ENCODE peak calls at places on chromosomes 16 and 17, in four cellular contexts. One of them, this sample, is unnamed.
A peak's percentile ranks its signal among the peaks of the same experiment; 100 is the strongest.

GRCh38 chr16:73890524-73891500 is 405.8 kb upstream of the PSMD7 start:
- DNase-seq in mesenchymal stem cell: no peak
- DNase-seq in fibroblast of the aortic adventitia: no peak
- DNase-seq in mammary epithelial cell: no peak
- DNase-seq in this sample: peak; percentile 0

GRCh38 chr16:87855852-87856715 is 13.2 kb downstream of the SLC7A5 start:
- DNase-seq in mammary epithelial cell: no peak
- DNase-seq in fibroblast of the aortic adventitia: no peak
- DNase-seq in mesenchymal stem cell: peak; percentile 88
- DNase-seq in this sample: no peak

GRCh38 chr17:10612957-10613744 is 44.0 kb downstream of the MYH3 start:
- DNase-seq in mammary epithelial cell: no peak
- DNase-seq in mesenchymal stem cell: peak; percentile 27
- DNase-seq in fibroblast of the aortic adventitia: peak; percentile 87
- DNase-seq in this sample: peak; percentile 93

GRCh38 chr16:4270595-4270994 is 2.2 kb downstream of the TFAP4 start:
- DNase-seq in mesenchymal stem cell: no peak
- DNase-seq in fibroblast of the aortic adventitia: no peak
- DNase-seq in mammary epithelial cell: no peak
- DNase-seq in this sample: no peak

GRCh38 chr16:21160276-21160675 is 1.8 kb downstream of the LDAF1 start:
- DNase-seq in mammary epithelial cell: no peak
- DNase-seq in mesenchymal stem cell: no peak
- DNase-seq in fibroblast of the aortic adventitia: no peak
- DNase-seq in this sample: no peak

GRCh38 chr16:55501549-55502322 is 7.1 kb upstream of the LPCAT2 start:
- DNase-seq in fibroblast of the aortic adventitia: no peak
- DNase-seq in mesenchymal stem cell: peak; percentile 35
- DNase-seq in mammary epithelial cell: no peak
- DNase-seq in this sample: no peak

GRCh38 chr17:50212121-50212843 is 10.9 kb upstream of the COL1A1 start:
- DNase-seq in mammary epithelial cell: no peak
- DNase-seq in mesenchymal stem cell: peak; percentile 98
- DNase-seq in fibroblast of the aortic adventitia: peak; percentile 95
- DNase-seq in this sample: peak; percentile 92

GRCh38 chr16:58652741-58653140 is 23.1 kb upstream of the CNOT1 start:
- DNase-seq in mesenchymal stem cell: peak; percentile 40
- DNase-seq in fibroblast of the aortic adventitia: peak; percentile 32
- DNase-seq in mammary epithelial cell: no peak
- DNase-seq in this sample: no peak

GRCh38 chr16:2928796-2929195 is 17.1 kb downstream of the FLYWCH1 start:
- DNase-seq in mesenchymal stem cell: no peak
- DNase-seq in fibroblast of the aortic adventitia: no peak
- DNase-seq in mammary epithelial cell: no peak
- DNase-seq in this sample: no peak

GRCh38 chr16:55502801-55503366 is 6.0 kb upstream of the LPCAT2 start:
- DNase-seq in fibroblast of the aortic adventitia: peak; percentile 98
- DNase-seq in mesenchymal stem cell: peak; percentile 92
- DNase-seq in mammary epithelial cell: no peak
- DNase-seq in this sample: peak; percentile 84

GRCh38 chr16:54286330-54287017 is at the start of gene IRX3:
- DNase-seq in mesenchymal stem cell: peak; percentile 50
- DNase-seq in mammary epithelial cell: peak; percentile 94
- DNase-seq in fibroblast of the aortic adventitia: peak; percentile 87
- DNase-seq in this sample: peak; percentile 94

GRCh38 chr17:49510059-49510719 is 15.1 kb downstream of the NGFR start:
- DNase-seq in mammary epithelial cell: no peak
- DNase-seq in fibroblast of the aortic adventitia: no peak
- DNase-seq in mesenchymal stem cell: no peak
- DNase-seq in this sample: no peak

GRCh38 chr17:30197416-30197815 is 38.1 kb downstream of the SLC6A4 start:
- DNase-seq in mesenchymal stem cell: no peak
- DNase-seq in fibroblast of the aortic adventitia: no peak
- DNase-seq in mammary epithelial cell: no peak
- DNase-seq in this sample: no peak

GRCh38 chr16:6573577-6573976 is 759.1 kb upstream of the RBFOX1 start:
- DNase-seq in fibroblast of the aortic adventitia: no peak
- DNase-seq in mesenchymal stem cell: no peak
- DNase-seq in mammary epithelial cell: no peak
- DNase-seq in this sample: no peak

GRCh38 chr16:47779201-47780016 is 318.3 kb downstream of the PHKB start:
- DNase-seq in fibroblast of the aortic adventitia: peak; percentile 19
- DNase-seq in mesenchymal stem cell: peak; percentile 22
- DNase-seq in mammary epithelial cell: no peak
- DNase-seq in this sample: peak; percentile 15

GRCh38 chr17:83080641-83081560 is 1.5 kb downstream of the METRNL start:
- DNase-seq in mammary epithelial cell: no peak
- DNase-seq in mesenchymal stem cell: peak; percentile 26
- DNase-seq in fibroblast of the aortic adventitia: no peak
- DNase-seq in this sample: no peak

GRCh38 chr17:29107933-29108805 is 65.2 kb downstream of the PIPOX start:
- DNase-seq in fibroblast of the aortic adventitia: no peak
- DNase-seq in mesenchymal stem cell: no peak
- DNase-seq in mammary epithelial cell: no peak
- DNase-seq in this sample: no peak

GRCh38 chr16:21037168-21037567 is 113.5 kb downstream of the DNAH3 start:
- DNase-seq in mesenchymal stem cell: no peak
- DNase-seq in mammary epithelial cell: no peak
- DNase-seq in fibroblast of the aortic adventitia: no peak
- DNase-seq in this sample: no peak

GRCh38 chr17:4584125-4584834 is at the start of gene SMTNL2:
- DNase-seq in mammary epithelial cell: no peak
- DNase-seq in fibroblast of the aortic adventitia: no peak
- DNase-seq in mesenchymal stem cell: no peak
- DNase-seq in this sample: no peak
- H3K4me3 ChIP-seq in mammary epithelial cell: no peak within 1 kb of the TSS
- H3K4me3 ChIP-seq in fibroblast of the aortic adventitia: no peak within 1 kb of the TSS
- H3K4me3 ChIP-seq in mesenchymal stem cell: no peak within 1 kb of the TSS
- H3K4me3 ChIP-seq in this sample: no peak within 1 kb of the TSS

DNA sequence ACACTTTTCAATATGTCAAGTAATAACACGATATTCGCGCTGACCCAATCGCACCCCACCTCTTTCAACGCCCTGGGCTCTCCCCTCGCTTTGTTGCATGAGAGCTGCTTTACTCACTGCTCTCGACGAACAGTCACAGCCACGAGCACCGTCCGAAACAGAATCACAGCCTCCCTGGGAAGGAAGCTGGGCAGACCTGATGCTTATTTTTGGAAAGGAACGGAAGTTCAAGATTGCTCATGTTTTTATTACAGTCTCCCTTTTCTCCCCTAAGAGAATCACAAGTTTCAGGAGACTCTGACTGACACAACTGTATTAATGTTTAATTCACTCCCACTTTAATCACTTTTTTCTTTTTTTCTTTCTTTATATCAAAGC is 67.8 kb downstream of the ANKRD11 start:
- DNase-seq in mesenchymal stem cell: no peak
- DNase-seq in fibroblast of the aortic adventitia: peak; percentile 67
- DNase-seq in mammary epithelial cell: no peak
- DNase-seq in this sample: no peak
- H3K4me3 ChIP-seq in mesenchymal stem cell: no peak overlapping the region
- H3K4me3 ChIP-seq in fibroblast of the aortic adventitia: no peak overlapping the region
- H3K4me3 ChIP-seq in mammary epithelial cell: no peak overlapping the region
- H3K4me3 ChIP-seq in this sample: no peak overlapping the region

GRCh38 chr17:76868176-76868668 is at the start of gene MGAT5B:
- DNase-seq in mammary epithelial cell: peak; percentile 61
- DNase-seq in fibroblast of the aortic adventitia: peak; percentile 72
- DNase-seq in mesenchymal stem cell: peak; percentile 73
- DNase-seq in this sample: peak; percentile 78
- H3K4me3 ChIP-seq in mammary epithelial cell: no peak within 1 kb of the TSS
- H3K4me3 ChIP-seq in fibroblast of the aortic adventitia: peak within 1 kb of the TSS; percentile 37
- H3K4me3 ChIP-seq in mesenchymal stem cell: peak within 1 kb of the TSS; percentile 62
- H3K4me3 ChIP-seq in this sample: no peak within 1 kb of the TSS

GRCh38 chr16:89193576-89194293 is 6.6 kb downstream of the SLC22A31 start:
- DNase-seq in mesenchymal stem cell: no peak
- DNase-seq in fibroblast of the aortic adventitia: no peak
- DNase-seq in mammary epithelial cell: no peak
- DNase-seq in this sample: no peak
- H3K4me3 ChIP-seq in mesenchymal stem cell: no peak overlapping the region
- H3K4me3 ChIP-seq in fibroblast of the aortic adventitia: no peak overlapping the region
- H3K4me3 ChIP-seq in mammary epithelial cell: no peak overlapping the region
- H3K4me3 ChIP-seq in this sample: peak overlapping the region; percentile 39

DNA sequence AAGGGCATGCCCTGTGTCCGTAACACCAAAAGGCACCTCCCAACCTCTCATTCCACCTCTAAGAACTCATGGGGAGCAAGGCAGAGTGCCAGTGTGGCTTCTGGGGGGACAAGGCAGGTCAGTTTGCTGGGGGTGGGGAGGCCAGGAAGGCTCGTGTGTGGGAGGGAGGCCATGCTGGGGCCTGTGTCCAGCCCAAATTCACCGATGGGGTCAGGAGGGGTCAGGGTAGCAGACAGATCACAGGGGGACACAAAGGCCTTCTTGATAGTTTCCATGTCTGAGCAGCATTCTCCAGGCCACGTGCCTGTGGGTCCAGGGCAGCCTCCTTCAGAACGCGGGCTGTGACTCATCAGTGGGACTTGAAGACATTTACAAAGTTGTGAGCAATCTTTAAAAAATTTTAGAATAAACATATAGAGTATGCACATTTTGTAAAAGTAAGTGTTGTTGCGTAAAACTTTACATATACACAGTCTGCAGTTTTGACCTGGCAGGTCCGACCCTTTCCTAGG is 20.9 kb downstream of the SPACA3 start:
- DNase-seq in mesenchymal stem cell: peak; percentile 95
- DNase-seq in fibroblast of the aortic adventitia: peak; percentile 78
- DNase-seq in mammary epithelial cell: peak; percentile 83
- DNase-seq in this sample: peak; percentile 83
- H3K4me3 ChIP-seq in mesenchymal stem cell: no peak overlapping the region
- H3K4me3 ChIP-seq in fibroblast of the aortic adventitia: no peak overlapping the region
- H3K4me3 ChIP-seq in mammary epithelial cell: no peak overlapping the region
- H3K4me3 ChIP-seq in this sample: no peak overlapping the region

GRCh38 chr17:54452666-54453348 is 447.8 kb upstream of the TOM1L1 start:
- DNase-seq in mesenchymal stem cell: no peak
- DNase-seq in mammary epithelial cell: no peak
- DNase-seq in fibroblast of the aortic adventitia: no peak
- DNase-seq in this sample: no peak

GRCh38 chr17:54455251-54455868 is 445.3 kb upstream of the TOM1L1 start:
- DNase-seq in mammary epithelial cell: no peak
- DNase-seq in fibroblast of the aortic adventitia: no peak
- DNase-seq in mesenchymal stem cell: no peak
- DNase-seq in this sample: no peak

DNA sequence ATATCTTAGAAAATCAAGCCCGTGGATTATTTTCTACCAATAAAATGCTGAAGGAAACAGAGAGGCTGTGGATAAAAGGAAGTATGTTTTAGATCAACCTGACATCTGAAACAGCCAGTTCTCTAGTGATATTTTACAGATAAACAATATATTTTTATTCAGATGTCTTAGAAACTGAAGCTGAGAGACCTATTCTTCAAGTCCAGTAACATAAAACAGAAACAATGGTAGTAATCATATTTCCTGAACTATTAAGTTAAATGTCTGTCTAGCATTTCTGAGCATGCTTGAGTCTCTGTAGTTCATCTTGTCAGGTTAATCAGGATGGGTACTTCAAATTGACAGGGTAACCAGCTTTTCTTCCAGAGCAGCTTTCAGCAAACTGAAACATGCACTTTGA is 449.6 kb upstream of the TOM1L1 start:
- DNase-seq in fibroblast of the aortic adventitia: no peak
- DNase-seq in mammary epithelial cell: no peak
- DNase-seq in mesenchymal stem cell: no peak
- DNase-seq in this sample: no peak
- H3K4me3 ChIP-seq in fibroblast of the aortic adventitia: no peak overlapping the region
- H3K4me3 ChIP-seq in mammary epithelial cell: no peak overlapping the region
- H3K4me3 ChIP-seq in mesenchymal stem cell: no peak overlapping the region
- H3K4me3 ChIP-seq in this sample: no peak overlapping the region

This sample was measured in AG10803.